ENCODE peak calls at places on chromosomes 7 and 10, in six cellular contexts. One of them, this sample, is unnamed.
A peak's percentile ranks its signal among the peaks of the same experiment; 100 is the strongest.

GRCh38 chr7:140317597-140317996 is 80.7 kb downstream of the SLC37A3 start:
- DNase-seq in IMR-90: no peak
- DNase-seq in cardiac muscle cell: no peak
- DNase-seq in kidney: no peak
- DNase-seq in uterus: no peak
- DNase-seq in OCI-LY7: no peak
- DNase-seq in this sample: no peak

GRCh38 chr10:119780879-119781480 is 55.1 kb downstream of the INPP5F start:
- DNase-seq in IMR-90: no peak
- DNase-seq in cardiac muscle cell: no peak
- DNase-seq in kidney: no peak
- DNase-seq in uterus: no peak
- DNase-seq in OCI-LY7: no peak
- DNase-seq in this sample: no peak

GRCh38 chr10:30980951-30981616 is 50.6 kb downstream of the ZNF438 start:
- DNase-seq in IMR-90: peak; percentile 63
- DNase-seq in cardiac muscle cell: peak; percentile 86
- DNase-seq in kidney: peak; percentile 22
- DNase-seq in uterus: peak; percentile 76
- DNase-seq in OCI-LY7: no peak
- DNase-seq in this sample: no peak

GRCh38 chr10:71608863-71609768 is 110.5 kb downstream of the C10orf105 start:
- DNase-seq in IMR-90: peak; percentile 47
- DNase-seq in cardiac muscle cell: peak; percentile 78
- DNase-seq in kidney: peak; percentile 88
- DNase-seq in uterus: peak; percentile 85
- DNase-seq in OCI-LY7: peak; percentile 78
- DNase-seq in this sample: peak; percentile 39

GRCh38 chr10:104441601-104442000 is 88.0 kb downstream of the CFAP58 start:
- DNase-seq in IMR-90: peak; percentile 93
- DNase-seq in cardiac muscle cell: peak; percentile 90
- DNase-seq in kidney: no peak
- DNase-seq in uterus: no peak
- DNase-seq in OCI-LY7: no peak
- DNase-seq in this sample: no peak

GRCh38 chr7:142711722-142712616 is 37.3 kb upstream of the PRSS1 start:
- DNase-seq in IMR-90: peak; percentile 19
- DNase-seq in cardiac muscle cell: peak; percentile 45
- DNase-seq in kidney: no peak
- DNase-seq in uterus: no peak
- DNase-seq in OCI-LY7: peak; percentile 74
- DNase-seq in this sample: no peak

GRCh38 chr10:75356484-75356883 is 45.1 kb downstream of the ZNF503 start:
- DNase-seq in IMR-90: no peak
- DNase-seq in cardiac muscle cell: no peak
- DNase-seq in kidney: no peak
- DNase-seq in uterus: no peak
- DNase-seq in OCI-LY7: no peak
- DNase-seq in this sample: no peak

GRCh38 chr7:144508702-144509101 is 105.2 kb upstream of the NOBOX start:
- DNase-seq in IMR-90: no peak
- DNase-seq in cardiac muscle cell: no peak
- DNase-seq in kidney: no peak
- DNase-seq in uterus: no peak
- DNase-seq in OCI-LY7: no peak
- DNase-seq in this sample: no peak

GRCh38 chr7:111789880-111790279 is 227.6 kb upstream of the IMMP2L start:
- DNase-seq in IMR-90: peak; percentile 21
- DNase-seq in cardiac muscle cell: no peak
- DNase-seq in kidney: no peak
- DNase-seq in uterus: no peak
- DNase-seq in OCI-LY7: no peak
- DNase-seq in this sample: no peak

GRCh38 chr7:44122529-44122928 is 819 bp downstream of the POLD2 start:
- DNase-seq in IMR-90: no peak
- DNase-seq in cardiac muscle cell: no peak
- DNase-seq in kidney: peak; percentile 5
- DNase-seq in uterus: no peak
- DNase-seq in OCI-LY7: no peak
- DNase-seq in this sample: no peak

GRCh38 chr7:107045195-107045960 is 873 bp downstream of the PRKAR2B start:
- DNase-seq in IMR-90: peak; percentile 5
- DNase-seq in cardiac muscle cell: no peak
- DNase-seq in kidney: no peak
- DNase-seq in uterus: no peak
- DNase-seq in OCI-LY7: peak; percentile 46
- DNase-seq in this sample: no peak

GRCh38 chr7:128827971-128828711 is 2.1 kb upstream of the FLNC start:
- DNase-seq in IMR-90: peak; percentile 88
- DNase-seq in cardiac muscle cell: peak; percentile 75
- DNase-seq in kidney: no peak
- DNase-seq in uterus: peak; percentile 74
- DNase-seq in OCI-LY7: no peak
- DNase-seq in this sample: peak; percentile 77

GRCh38 chr10:71339796-71340589 is 20.9 kb downstream of the SLC29A3 start:
- DNase-seq in IMR-90: no peak
- DNase-seq in cardiac muscle cell: no peak
- DNase-seq in kidney: no peak
- DNase-seq in uterus: no peak
- DNase-seq in OCI-LY7: no peak
- DNase-seq in this sample: no peak

GRCh38 chr7:50631639-50632038 is 66.4 kb upstream of the DDC start:
- DNase-seq in IMR-90: no peak
- DNase-seq in cardiac muscle cell: no peak
- DNase-seq in kidney: no peak
- DNase-seq in uterus: no peak
- DNase-seq in OCI-LY7: no peak
- DNase-seq in this sample: peak; percentile 23

GRCh38 chr10:11480687-11481086 is 130.8 kb downstream of the USP6NL start:
- DNase-seq in IMR-90: no peak
- DNase-seq in cardiac muscle cell: no peak
- DNase-seq in kidney: no peak
- DNase-seq in uterus: no peak
- DNase-seq in OCI-LY7: no peak
- DNase-seq in this sample: no peak

GRCh38 chr10:129126955-129127354 is 340.1 kb upstream of the MGMT start:
- DNase-seq in IMR-90: no peak
- DNase-seq in cardiac muscle cell: no peak
- DNase-seq in kidney: no peak
- DNase-seq in uterus: no peak
- DNase-seq in OCI-LY7: no peak
- DNase-seq in this sample: peak; percentile 15

GRCh38 chr10:1933215-1933614 is 195.9 kb upstream of the ADARB2 start:
- DNase-seq in IMR-90: no peak
- DNase-seq in cardiac muscle cell: no peak
- DNase-seq in kidney: no peak
- DNase-seq in uterus: no peak
- DNase-seq in OCI-LY7: no peak
- DNase-seq in this sample: no peak

GRCh38 chr7:50558380-50559051 is 6.7 kb downstream of the DDC start:
- DNase-seq in IMR-90: no peak
- DNase-seq in cardiac muscle cell: peak; percentile 60
- DNase-seq in kidney: no peak
- DNase-seq in uterus: no peak
- DNase-seq in OCI-LY7: no peak
- DNase-seq in this sample: no peak

GRCh38 chr10:91635401-91636400 is 2.8 kb upstream of the PPP1R3C start:
- DNase-seq in IMR-90: peak; percentile 81
- DNase-seq in cardiac muscle cell: peak; percentile 90
- DNase-seq in kidney: no peak
- DNase-seq in uterus: peak; percentile 87
- DNase-seq in OCI-LY7: peak; percentile 30
- DNase-seq in this sample: peak; percentile 74

GRCh38 chr7:37424532-37424931 is 24.1 kb downstream of the ELMO1 start:
- DNase-seq in IMR-90: no peak
- DNase-seq in cardiac muscle cell: no peak
- DNase-seq in kidney: no peak
- DNase-seq in uterus: no peak
- DNase-seq in OCI-LY7: no peak
- DNase-seq in this sample: no peak

GRCh38 chr10:22803201-22803895 is 89.0 kb upstream of the PIP4K2A start:
- DNase-seq in IMR-90: peak; percentile 62
- DNase-seq in cardiac muscle cell: peak; percentile 44
- DNase-seq in kidney: no peak
- DNase-seq in uterus: no peak
- DNase-seq in OCI-LY7: no peak
- DNase-seq in this sample: no peak

GRCh38 chr7:138194567-138194966 is 118.3 kb downstream of the AKR1D1 start:
- DNase-seq in IMR-90: no peak
- DNase-seq in cardiac muscle cell: no peak
- DNase-seq in kidney: no peak
- DNase-seq in uterus: no peak
- DNase-seq in OCI-LY7: no peak
- DNase-seq in this sample: no peak

GRCh38 chr7:138195207-138195606 is 118.9 kb downstream of the AKR1D1 start:
- DNase-seq in IMR-90: no peak
- DNase-seq in cardiac muscle cell: peak; percentile 19
- DNase-seq in kidney: no peak
- DNase-seq in uterus: no peak
- DNase-seq in OCI-LY7: no peak
- DNase-seq in this sample: no peak

GRCh38 chr7:138197306-138197640 is 121.0 kb downstream of the AKR1D1 start:
- DNase-seq in IMR-90: no peak
- DNase-seq in cardiac muscle cell: no peak
- DNase-seq in kidney: no peak
- DNase-seq in uterus: no peak
- DNase-seq in OCI-LY7: no peak
- DNase-seq in this sample: no peak
- H3K9me3 ChIP-seq in IMR-90: peaks cover 11% of the 10 kb centered on the region
- H3K9me3 ChIP-seq in cardiac muscle cell: no peaks in the 10 kb centered on the region
- H3K9me3 ChIP-seq in kidney: no peaks in the 10 kb centered on the region
- H3K9me3 ChIP-seq in uterus: no peaks in the 10 kb centered on the region
- H3K9me3 ChIP-seq in OCI-LY7: no peaks in the 10 kb centered on the region
- H3K9me3 ChIP-seq in this sample: peaks cover 2% of the 10 kb centered on the region

GRCh38 chr10:73839276-73839966 is 28.0 kb upstream of the NDST2 start:
- DNase-seq in IMR-90: no peak
- DNase-seq in cardiac muscle cell: no peak
- DNase-seq in kidney: no peak
- DNase-seq in uterus: no peak
- DNase-seq in OCI-LY7: no peak
- DNase-seq in this sample: no peak

GRCh38 chr10:73840403-73841301 is 29.3 kb upstream of the NDST2 start:
- DNase-seq in IMR-90: no peak
- DNase-seq in cardiac muscle cell: no peak
- DNase-seq in kidney: no peak
- DNase-seq in uterus: no peak
- DNase-seq in OCI-LY7: no peak
- DNase-seq in this sample: no peak

GRCh38 chr10:73841526-73842285 is 30.3 kb upstream of the NDST2 start:
- DNase-seq in IMR-90: peak; percentile 42
- DNase-seq in cardiac muscle cell: no peak
- DNase-seq in kidney: no peak
- DNase-seq in uterus: no peak
- DNase-seq in OCI-LY7: no peak
- DNase-seq in this sample: no peak

GRCh38 chr10:73838827-73839226 is 27.4 kb upstream of the NDST2 start:
- DNase-seq in IMR-90: peak; percentile 27
- DNase-seq in cardiac muscle cell: no peak
- DNase-seq in kidney: no peak
- DNase-seq in uterus: no peak
- DNase-seq in OCI-LY7: no peak
- DNase-seq in this sample: no peak

DNA sequence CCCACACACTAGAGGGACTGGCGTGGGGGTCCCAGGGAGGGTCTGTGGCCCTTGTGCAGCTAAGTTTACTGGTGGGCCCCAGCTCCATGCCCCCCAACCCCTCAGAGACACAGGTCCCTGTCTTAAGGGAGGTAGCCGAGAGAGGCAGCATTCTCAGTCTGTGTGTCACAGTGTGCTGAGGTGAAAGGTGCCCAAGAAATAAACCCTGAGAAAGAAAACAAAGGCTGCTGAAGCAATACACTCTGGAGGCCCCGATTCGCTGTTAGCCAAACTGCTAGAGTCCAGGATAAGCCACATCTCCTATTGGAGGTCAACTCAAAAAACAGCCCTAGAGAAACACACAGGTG is 28.6 kb upstream of the NDST2 start:
- DNase-seq in IMR-90: peak; percentile 24
- DNase-seq in cardiac muscle cell: no peak
- DNase-seq in kidney: no peak
- DNase-seq in uterus: no peak
- DNase-seq in OCI-LY7: no peak
- DNase-seq in this sample: no peak
- H3K36me3 ChIP-seq in IMR-90: peaks cover 29% of the 10 kb centered on the region
- H3K36me3 ChIP-seq in cardiac muscle cell: peaks cover 12% of the 10 kb centered on the region
- H3K36me3 ChIP-seq in kidney: peaks cover 52% of the 10 kb centered on the region
- H3K36me3 ChIP-seq in uterus: no peaks in the 10 kb centered on the region
- H3K36me3 ChIP-seq in OCI-LY7: peaks cover 21% of the 10 kb centered on the region
- H3K36me3 ChIP-seq in this sample: peaks cover 23% of the 10 kb centered on the region

GRCh38 chr7:18508441-18509427 is 13.2 kb downstream of the HDAC9 start:
- DNase-seq in IMR-90: peak; percentile 98
- DNase-seq in cardiac muscle cell: peak; percentile 85
- DNase-seq in kidney: no peak
- DNase-seq in uterus: no peak
- DNase-seq in OCI-LY7: no peak
- DNase-seq in this sample: peak; percentile 88
- H3K4me3 ChIP-seq in IMR-90: peak overlapping the region; percentile 68
- H3K4me3 ChIP-seq in cardiac muscle cell: no peak overlapping the region
- H3K4me3 ChIP-seq in kidney: no peak overlapping the region
- H3K4me3 ChIP-seq in uterus: no peak overlapping the region
- H3K4me3 ChIP-seq in OCI-LY7: peak overlapping the region; percentile 45
- H3K4me3 ChIP-seq in this sample: peak overlapping the region; percentile 46

GRCh38 chr7:844043-844442 is 11.8 kb downstream of the SUN1 start:
- DNase-seq in IMR-90: no peak
- DNase-seq in cardiac muscle cell: no peak
- DNase-seq in kidney: no peak
- DNase-seq in uterus: no peak
- DNase-seq in OCI-LY7: no peak
- DNase-seq in this sample: no peak

GRCh38 chr7:845091-845490 is 12.8 kb downstream of the SUN1 start:
- DNase-seq in IMR-90: no peak
- DNase-seq in cardiac muscle cell: no peak
- DNase-seq in kidney: no peak
- DNase-seq in uterus: no peak
- DNase-seq in OCI-LY7: no peak
- DNase-seq in this sample: no peak

GRCh38 chr7:843230-843629 is 11.0 kb downstream of the SUN1 start:
- DNase-seq in IMR-90: no peak
- DNase-seq in cardiac muscle cell: no peak
- DNase-seq in kidney: no peak
- DNase-seq in uterus: no peak
- DNase-seq in OCI-LY7: no peak
- DNase-seq in this sample: no peak

GRCh38 chr7:844514-844913 is 12.2 kb downstream of the SUN1 start:
- DNase-seq in IMR-90: no peak
- DNase-seq in cardiac muscle cell: no peak
- DNase-seq in kidney: no peak
- DNase-seq in uterus: no peak
- DNase-seq in OCI-LY7: no peak
- DNase-seq in this sample: no peak

DNA sequence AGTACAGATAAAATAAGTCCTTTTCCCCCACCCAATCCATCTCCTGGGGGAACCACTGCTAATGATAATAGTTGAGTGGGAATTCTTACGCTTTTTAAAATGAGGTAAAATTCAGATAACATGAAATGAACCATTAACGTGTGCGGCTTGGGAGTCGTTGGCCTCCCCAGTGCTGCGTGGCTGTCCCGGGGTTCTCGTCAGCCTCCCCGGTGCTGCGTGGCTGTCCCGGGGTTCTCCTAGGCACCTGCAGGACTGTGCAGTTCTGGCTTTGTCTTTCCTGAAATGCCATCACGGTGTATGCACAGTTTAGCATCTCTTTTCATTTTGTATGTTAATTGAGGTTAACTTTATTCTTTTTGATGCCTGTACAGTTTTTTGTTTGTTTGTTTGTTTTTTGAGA is 13.5 kb downstream of the SUN1 start:
- DNase-seq in IMR-90: no peak
- DNase-seq in cardiac muscle cell: no peak
- DNase-seq in kidney: no peak
- DNase-seq in uterus: no peak
- DNase-seq in OCI-LY7: no peak
- DNase-seq in this sample: no peak
- H3K9me3 ChIP-seq in IMR-90: no peaks in the 10 kb centered on the region
- H3K9me3 ChIP-seq in cardiac muscle cell: no peaks in the 10 kb centered on the region
- H3K9me3 ChIP-seq in kidney: no peaks in the 10 kb centered on the region
- H3K9me3 ChIP-seq in uterus: no peaks in the 10 kb centered on the region
- H3K9me3 ChIP-seq in OCI-LY7: no peaks in the 10 kb centered on the region
- H3K9me3 ChIP-seq in this sample: peaks cover 3% of the 10 kb centered on the region

This sample was measured in SJSA1.